ENCODE peak calls at places on chromosomes 12 and 14, in eight cellular contexts. D is neural progenitor cell, M is heart left ventricle, J is gastrocnemius medialis, I is brain microvascular endothelial cell, R is DND-41, S is IMR-90, F is foreskin keratinocyte. P is an unnamed sample.

GRCh38 chr12:52494518-52494917 is 1.5 kb upstream of the KRT6A start:
- DNase-seq in F (peak; percentile 93), S (no peak), R (no peak), M (peak; percentile 68), D (no peak), J (peak; percentile 27), I (peak; percentile 16), P (no peak)

GRCh38 chr12:96099986-96100385 is 64.6 kb upstream of the LTA4H start:
- DNase-seq in F (no peak), R (peak; percentile 29), M (peak; percentile 34), J (no peak), I (no peak), S (no peak), D (no peak), P (no peak)

GRCh38 chr14:75310295-75311059 is 31.8 kb downstream of the FOS start:
- DNase-seq in R (no peak), J (peak; percentile 54), I (peak; percentile 90), S (peak; percentile 86), F (peak; percentile 37), M (peak; percentile 92), D (peak; percentile 89), P (peak; percentile 94)

GRCh38 chr12:40794087-40794486 is 101.8 kb downstream of the CNTN1 start:
- DNase-seq in R (no peak), I (no peak), D (no peak), S (no peak), F (no peak), M (no peak), J (no peak), P (no peak)

GRCh38 chr12:94674835-94675234 is 24.5 kb upstream of the TMCC3 start:
- DNase-seq in S (no peak), M (peak; percentile 40), D (no peak), F (no peak), J (peak; percentile 24), I (no peak), R (no peak), P (no peak)

GRCh38 chr12:40054554-40055226 is 51.2 kb downstream of the SLC2A13 start:
- DNase-seq in J (peak; percentile 4), R (no peak), D (no peak), I (peak; percentile 90), S (peak; percentile 80), M (peak; percentile 60), F (peak; percentile 40), P (peak; percentile 15)

GRCh38 chr14:51860164-51860835 is at the start of gene GNG2:
- DNase-seq in F (peak; percentile 37), M (peak; percentile 81), J (peak; percentile 58), D (peak; percentile 83), S (peak; percentile 75), R (peak; percentile 93), I (peak; percentile 69), P (peak; percentile 69)

GRCh38 chr12:26125451-26126339 is 858 bp upstream of the BHLHE41 start:
- DNase-seq in M (peak; percentile 83), S (peak; percentile 73), J (peak; percentile 89), R (peak; percentile 35), I (peak; percentile 72), D (peak; percentile 82), F (peak; percentile 82), P (peak; percentile 82)

GRCh38 chr12:98418357-98419075 is 96.9 kb upstream of the TMPO start:
- DNase-seq in J (peak; percentile 29), I (peak; percentile 95), F (peak; percentile 75), R (no peak), S (peak; percentile 93), D (peak; percentile 52), M (peak; percentile 90), P (peak; percentile 83)

GRCh38 chr14:68998062-68998461 is 19.0 kb upstream of the ACTN1 start:
- DNase-seq in D (no peak), R (no peak), J (no peak), M (no peak), I (no peak), S (no peak), F (no peak), P (no peak)

GRCh38 chr12:76784600-76785051 is 20.7 kb downstream of the ZDHHC17 start:
- DNase-seq in I (peak; percentile 21), D (no peak), R (no peak), J (no peak), S (peak; percentile 77), F (peak; percentile 35), M (no peak), P (no peak)

DNA sequence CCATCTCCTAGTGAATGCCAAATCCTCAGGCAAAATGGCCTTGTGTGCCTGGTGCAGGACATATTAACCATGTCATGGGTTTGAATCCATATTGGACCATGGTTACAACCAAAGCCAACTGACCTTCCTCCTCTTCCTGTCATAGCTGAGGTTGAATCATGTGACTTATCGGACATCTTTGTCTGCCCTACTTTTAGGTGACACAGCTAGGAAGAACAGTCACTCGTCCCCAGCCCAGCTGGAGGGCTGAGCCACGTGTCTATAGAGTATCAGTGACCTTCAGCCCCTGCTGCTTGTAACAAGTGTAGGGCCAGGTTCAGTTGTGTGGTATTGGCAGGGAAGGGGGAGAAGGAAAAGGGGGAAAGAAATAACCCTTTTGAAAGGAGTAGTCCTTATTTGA is 225.2 kb downstream of the KTN1 start:
- DNase-seq in D (no peak), M (no peak), J (no peak), S (no peak), F (no peak), I (no peak), R (no peak), P (no peak)
- H3K27ac ChIP-seq in D (no peak overlapping the region), M (no peak overlapping the region), J (no peak overlapping the region), S (no peak overlapping the region), F (no peak overlapping the region), I (no peak overlapping the region), R (no peak overlapping the region), P (no peak overlapping the region)

GRCh38 chr12:122974892-122975789 is at the start of gene OGFOD2:
- DNase-seq in D (peak; percentile 96), I (peak; percentile 85), F (peak; percentile 74), S (peak; percentile 88), J (peak; percentile 78), R (peak; percentile 96), M (peak; percentile 93), P (peak; percentile 89)

GRCh38 chr12:122974274-122974891 is 661 bp upstream of the OGFOD2 start:
- DNase-seq in R (peak; percentile 99), J (peak; percentile 97), M (peak; percentile 98), I (peak; percentile 98), D (peak; percentile 99), S (peak; percentile 98), F (peak; percentile 93), P (peak; percentile 98)

GRCh38 chr12:122977153-122977552 is 2.1 kb downstream of the OGFOD2 start:
- DNase-seq in I (no peak), J (no peak), R (no peak), F (no peak), D (no peak), M (no peak), S (no peak), P (no peak)

GRCh38 chr12:122976648-122976975 is 1.6 kb downstream of the OGFOD2 start:
- DNase-seq in R (no peak), S (no peak), F (no peak), I (no peak), D (no peak), M (no peak), J (no peak), P (peak; percentile 45)

DNA sequence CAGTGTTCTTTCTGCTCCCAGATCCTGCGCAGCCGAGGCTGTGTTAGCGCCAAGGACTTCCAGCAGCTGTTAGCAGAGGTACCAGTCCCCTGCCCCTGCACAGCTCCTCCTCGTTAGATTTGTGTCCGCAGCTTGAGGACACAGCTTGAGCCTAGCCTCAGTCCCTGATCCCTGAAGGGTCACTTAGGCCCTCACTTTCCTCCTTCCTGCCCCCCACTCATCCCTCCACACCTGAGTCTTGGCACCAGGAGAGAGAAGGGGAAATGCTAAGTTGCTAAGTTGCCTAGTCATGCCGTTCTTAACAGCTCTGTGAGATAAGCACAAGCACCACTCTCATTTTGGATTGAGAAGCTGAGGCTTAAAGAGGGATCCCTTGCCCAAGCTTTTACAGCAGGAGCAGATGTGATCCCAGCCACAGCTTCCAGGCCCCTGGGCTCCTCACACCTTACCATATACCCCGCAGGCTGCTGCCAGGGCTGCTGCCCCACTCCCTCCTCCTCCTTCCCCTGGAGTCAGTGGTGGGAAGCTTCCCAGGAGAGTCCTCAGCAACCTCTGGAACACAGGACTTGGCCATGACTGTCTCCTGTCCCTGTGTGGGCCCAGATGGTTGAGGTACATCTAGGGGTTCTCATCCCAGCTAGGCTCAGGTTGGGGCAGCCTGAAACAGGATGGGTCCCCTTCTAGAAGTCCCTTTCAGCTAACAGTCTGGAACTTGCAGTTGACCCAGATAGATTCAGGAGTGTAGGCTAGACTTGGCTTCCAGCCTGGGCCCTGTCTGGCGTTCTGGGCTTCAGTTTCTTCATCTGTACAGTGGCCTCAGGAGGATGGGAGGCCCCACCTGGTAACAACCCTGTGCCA is 975 bp downstream of the OGFOD2 start:
- DNase-seq in J (no peak), F (no peak), S (no peak), M (no peak), I (no peak), R (peak; percentile 26), D (no peak), P (no peak)
- H3K27ac ChIP-seq in J (peak overlapping the region; percentile 98), F (peak overlapping the region; percentile 10), S (peak overlapping the region; percentile 95), M (peak overlapping the region; percentile 99), I (peak overlapping the region; percentile 90), R (peak overlapping the region; percentile 99), D (no peak overlapping the region), P (no peak overlapping the region)

GRCh38 chr14:91173867-91174266 is 60.0 kb downstream of the DGLUCY start:
- DNase-seq in I (no peak), D (peak; percentile 54), F (no peak), R (no peak), M (no peak), S (no peak), J (no peak), P (no peak)

GRCh38 chr14:91175802-91176201 is 61.9 kb downstream of the DGLUCY start:
- DNase-seq in S (no peak), F (no peak), I (no peak), J (no peak), R (no peak), M (no peak), D (no peak), P (no peak)

GRCh38 chr14:91177797-91178147 is 63.9 kb downstream of the DGLUCY start:
- DNase-seq in D (no peak), F (no peak), M (no peak), R (no peak), J (no peak), I (no peak), S (no peak), P (no peak)

GRCh38 chr14:91175296-91175695 is 61.4 kb downstream of the DGLUCY start:
- DNase-seq in I (no peak), M (no peak), J (no peak), R (no peak), S (no peak), F (no peak), D (no peak), P (no peak)

GRCh38 chr14:91177073-91177796 is 63.4 kb downstream of the DGLUCY start:
- DNase-seq in S (peak; percentile 70), F (peak; percentile 27), R (peak; percentile 78), J (no peak), M (peak; percentile 45), I (peak; percentile 69), D (peak; percentile 69), P (no peak)
- H3K27ac ChIP-seq in S (no peak overlapping the region), F (no peak overlapping the region), R (peak overlapping the region; percentile 19), J (peak overlapping the region; percentile 27), M (no peak overlapping the region), I (no peak overlapping the region), D (no peak overlapping the region), P (no peak overlapping the region)

DNA sequence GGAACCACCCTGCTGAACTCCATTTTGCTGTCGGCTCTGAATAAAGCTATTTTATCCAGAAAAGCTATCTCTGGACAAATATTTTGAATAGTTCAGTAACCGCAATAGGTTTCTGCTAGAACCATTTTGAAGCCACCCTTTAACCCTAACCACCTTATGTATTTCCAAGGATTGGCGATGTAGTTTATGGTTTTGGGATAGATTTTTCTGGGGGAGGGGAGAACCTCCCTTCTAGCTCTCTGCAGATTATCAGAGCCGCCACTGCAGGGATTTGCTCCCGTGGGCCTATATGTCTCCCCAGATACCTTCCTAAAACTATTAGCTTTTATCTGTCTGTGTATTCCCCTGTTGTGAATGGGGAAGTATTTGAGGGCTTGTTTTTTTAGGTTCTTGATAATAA is 1.8 kb upstream of the TUBA1B start:
- DNase-seq in R (no peak), M (no peak), J (no peak), I (no peak), S (no peak), D (no peak), F (no peak), P (no peak)
- H3K27ac ChIP-seq in R (peak overlapping the region; percentile 87), M (peak overlapping the region; percentile 100), J (peak overlapping the region; percentile 99), I (no peak overlapping the region), S (no peak overlapping the region), D (no peak overlapping the region), F (peak overlapping the region; percentile 4), P (no peak overlapping the region)